ENCODE peak calls at places on chromosomes 3 and 15, in six cellular contexts. Q, Y, I, G, O and V are unnamed samples.

GRCh38 chr15:60421544-60421943 is 23.8 kb upstream of the ANXA2 start:
- DNase-seq in Q (no peak), G (no peak), Y (no peak), I (no peak), O (no peak), V (no peak)

GRCh38 chr3:46998121-46998851 is 18.8 kb downstream of the NBEAL2 start:
- DNase-seq in I (peak), G (no peak), Y (peak), O (no peak), Q (peak), V (peak)

GRCh38 chr3:39260318-39260717 is 19.5 kb downstream of the CX3CR1 start:
- DNase-seq in Y (no peak), Q (no peak), G (no peak), O (no peak), I (no peak), V (no peak)

GRCh38 chr3:11627612-11628011 is 16.1 kb downstream of the VGLL4 start:
- DNase-seq in Y (no peak), Q (no peak), O (no peak), G (no peak), I (no peak), V (no peak)

GRCh38 chr3:57544181-57545125 is at the start of gene DNAH12:
- DNase-seq in O (no peak), Q (peak), Y (peak), I (no peak), G (peak), V (peak)

GRCh38 chr3:44339181-44339741 is 695 bp downstream of the TCAIM start:
- DNase-seq in O (no peak), I (no peak), Y (no peak), G (no peak), Q (no peak), V (no peak)

GRCh38 chr15:45333550-45333949 is 44.8 kb downstream of the GATM start:
- DNase-seq in G (no peak), O (peak), Q (no peak), Y (peak), I (no peak), V (no peak)

GRCh38 chr3:189144645-189145044 is 27.1 kb upstream of the TPRG1 start:
- DNase-seq in Y (peak), G (peak), O (peak), Q (no peak), I (no peak), V (no peak)

GRCh38 chr3:7371693-7372572 is 511.0 kb downstream of the GRM7 start:
- DNase-seq in Q (no peak), Y (no peak), G (no peak), I (no peak), O (no peak), V (no peak)

GRCh38 chr15:100252779-100253417 is 88.9 kb downstream of the ADAMTS17 start:
- DNase-seq in I (no peak), G (no peak), Q (no peak), Y (no peak), O (no peak), V (no peak)

GRCh38 chr3:89947357-89947954 is 840.0 kb downstream of the EPHA3 start:
- DNase-seq in I (no peak), Y (no peak), Q (no peak), O (no peak), G (no peak), V (no peak)

GRCh38 chr3:159418571-159419526 is 569.8 kb upstream of the IL12A start:
- DNase-seq in Y (no peak), G (no peak), Q (no peak), O (no peak), I (no peak), V (no peak)

GRCh38 chr3:58020740-58021071 is 12.5 kb downstream of the FLNB start:
- DNase-seq in G (no peak), I (no peak), Q (no peak), Y (no peak), O (no peak), V (no peak)

GRCh38 chr15:40300367-40300766 is 7.4 kb downstream of the PLCB2 start:
- DNase-seq in G (no peak), I (no peak), Q (no peak), Y (no peak), O (no peak), V (no peak)

GRCh38 chr3:183981990-183982658 is 35.6 kb downstream of the ABCC5 start:
- DNase-seq in Q (no peak), G (no peak), I (no peak), O (no peak), Y (no peak), V (no peak)

GRCh38 chr15:76533995-76534394 is 197.4 kb downstream of the ISL2 start:
- DNase-seq in Q (no peak), O (no peak), Y (no peak), I (no peak), G (no peak), V (no peak)

GRCh38 chr3:191521055-191521454 is 60.1 kb downstream of the PYDC2 start:
- DNase-seq in Q (no peak), Y (no peak), G (no peak), O (no peak), I (no peak), V (no peak)

GRCh38 chr3:80238606-80239005 is 470.8 kb upstream of the ROBO1 start:
- DNase-seq in Y (no peak), I (no peak), G (no peak), Q (no peak), O (no peak), V (no peak)

GRCh38 chr3:69370156-69370944 is 15.5 kb downstream of the FRMD4B start:
- DNase-seq in I (peak), Y (no peak), G (no peak), O (peak), Q (no peak), V (no peak)

GRCh38 chr3:146640955-146641867 is 36.1 kb upstream of the PLSCR5 start:
- DNase-seq in Q (peak), O (no peak), I (peak), G (peak), Y (peak), V (peak)

GRCh38 chr3:143644370-143645089 is 203.7 kb downstream of the SLC9A9 start:
- DNase-seq in G (peak), O (peak), Y (peak), Q (peak), I (peak), V (peak)

GRCh38 chr15:65110676-65111292 is 4.2 kb downstream of the UBAP1L start:
- DNase-seq in Q (no peak), G (no peak), I (no peak), O (no peak), Y (peak), V (no peak)

GRCh38 chr3:118597184-118597583 is 437.5 kb downstream of the IGSF11 start:
- DNase-seq in Q (no peak), G (no peak), I (no peak), Y (no peak), O (no peak), V (no peak)

GRCh38 chr3:177479630-177480029 is 282.3 kb upstream of the TBL1XR1 start:
- DNase-seq in G (no peak), Y (no peak), Q (no peak), I (no peak), O (no peak), V (no peak)

GRCh38 chr15:63006032-63006878 is 36.3 kb upstream of the TPM1 start:
- DNase-seq in G (no peak), I (no peak), O (no peak), Y (no peak), Q (no peak), V (no peak)

GRCh38 chr15:85094685-85095084 is 113.0 kb downstream of the PDE8A start:
- DNase-seq in G (no peak), Y (no peak), Q (no peak), I (no peak), O (no peak), V (no peak)

GRCh38 chr15:48641416-48641815 is 4.1 kb downstream of the FBN1 start:
- DNase-seq in Y (peak), G (peak), I (no peak), O (no peak), Q (no peak), V (no peak)

GRCh38 chr15:90690585-90690984 is 26.6 kb upstream of the BLM start:
- DNase-seq in I (no peak), G (no peak), O (no peak), Y (no peak), Q (no peak), V (no peak)

GRCh38 chr3:72049300-72049699 is 264.4 kb upstream of the PROK2 start:
- DNase-seq in O (no peak), G (no peak), Q (no peak), Y (no peak), I (no peak), V (no peak)